ENCODE peak calls at places on chromosomes 2 and 18, in ten cellular contexts. One of them, this sample, is unnamed.

GRCh38 chr2:26720322-26721166 is 28.0 kb downstream of the KCNK3 start:
- DNase-seq in activated naive CD8-positive, alpha-beta T cell treated with anti-CD3 and anti-CD28 coated beads for 36 hours: no peak
- DNase-seq in Kasumi-1: no peak
- DNase-seq in HFFc6: peak
- DNase-seq in astrocyte of the hippocampus: peak
- DNase-seq in tibial artery: peak
- DNase-seq in NCI-H1436: no peak
- DNase-seq in progenitor cell of endocrine pancreas: no peak
- DNase-seq in brain microvascular endothelial cell: peak
- DNase-seq in body of pancreas: peak
- DNase-seq in this sample: no peak

GRCh38 chr2:44705356-44705755 is 236.1 kb upstream of the SIX3 start:
- DNase-seq in activated naive CD8-positive, alpha-beta T cell treated with anti-CD3 and anti-CD28 coated beads for 36 hours: no peak
- DNase-seq in Kasumi-1: no peak
- DNase-seq in HFFc6: no peak
- DNase-seq in astrocyte of the hippocampus: peak
- DNase-seq in tibial artery: no peak
- DNase-seq in NCI-H1436: peak
- DNase-seq in progenitor cell of endocrine pancreas: no peak
- DNase-seq in brain microvascular endothelial cell: no peak
- DNase-seq in body of pancreas: no peak
- DNase-seq in this sample: no peak

GRCh38 chr2:181106229-181106628 is 125.8 kb downstream of the UBE2E3 start:
- DNase-seq in activated naive CD8-positive, alpha-beta T cell treated with anti-CD3 and anti-CD28 coated beads for 36 hours: no peak
- DNase-seq in Kasumi-1: no peak
- DNase-seq in HFFc6: no peak
- DNase-seq in astrocyte of the hippocampus: peak
- DNase-seq in tibial artery: no peak
- DNase-seq in NCI-H1436: peak
- DNase-seq in progenitor cell of endocrine pancreas: no peak
- DNase-seq in brain microvascular endothelial cell: no peak
- DNase-seq in body of pancreas: no peak
- DNase-seq in this sample: no peak

GRCh38 chr2:219681301-219682290 is 54.2 kb downstream of the SLC4A3 start:
- DNase-seq in activated naive CD8-positive, alpha-beta T cell treated with anti-CD3 and anti-CD28 coated beads for 36 hours: no peak
- DNase-seq in Kasumi-1: no peak
- DNase-seq in HFFc6: peak
- DNase-seq in astrocyte of the hippocampus: peak
- DNase-seq in tibial artery: no peak
- DNase-seq in NCI-H1436: no peak
- DNase-seq in progenitor cell of endocrine pancreas: no peak
- DNase-seq in brain microvascular endothelial cell: no peak
- DNase-seq in body of pancreas: no peak
- DNase-seq in this sample: no peak

GRCh38 chr2:37307500-37307899 is 17.1 kb downstream of the PRKD3 start:
- DNase-seq in activated naive CD8-positive, alpha-beta T cell treated with anti-CD3 and anti-CD28 coated beads for 36 hours: no peak
- DNase-seq in Kasumi-1: no peak
- DNase-seq in HFFc6: no peak
- DNase-seq in astrocyte of the hippocampus: no peak
- DNase-seq in tibial artery: no peak
- DNase-seq in NCI-H1436: no peak
- DNase-seq in progenitor cell of endocrine pancreas: no peak
- DNase-seq in brain microvascular endothelial cell: no peak
- DNase-seq in body of pancreas: no peak
- DNase-seq in this sample: no peak

GRCh38 chr2:46963961-46964673 is 48.5 kb upstream of the MCFD2 start:
- DNase-seq in activated naive CD8-positive, alpha-beta T cell treated with anti-CD3 and anti-CD28 coated beads for 36 hours: no peak
- DNase-seq in Kasumi-1: no peak
- DNase-seq in HFFc6: peak
- DNase-seq in astrocyte of the hippocampus: no peak
- DNase-seq in tibial artery: no peak
- DNase-seq in NCI-H1436: no peak
- DNase-seq in progenitor cell of endocrine pancreas: no peak
- DNase-seq in brain microvascular endothelial cell: no peak
- DNase-seq in body of pancreas: no peak
- DNase-seq in this sample: no peak

GRCh38 chr18:3151379-3152264 is 68.1 kb downstream of the MYOM1 start:
- DNase-seq in activated naive CD8-positive, alpha-beta T cell treated with anti-CD3 and anti-CD28 coated beads for 36 hours: no peak
- DNase-seq in Kasumi-1: peak
- DNase-seq in HFFc6: peak
- DNase-seq in astrocyte of the hippocampus: peak
- DNase-seq in tibial artery: no peak
- DNase-seq in NCI-H1436: peak
- DNase-seq in progenitor cell of endocrine pancreas: no peak
- DNase-seq in brain microvascular endothelial cell: no peak
- DNase-seq in body of pancreas: no peak
- DNase-seq in this sample: no peak

GRCh38 chr2:95346236-95346737 is 49.1 kb downstream of the KCNIP3 start:
- DNase-seq in activated naive CD8-positive, alpha-beta T cell treated with anti-CD3 and anti-CD28 coated beads for 36 hours: no peak
- DNase-seq in Kasumi-1: no peak
- DNase-seq in HFFc6: peak
- DNase-seq in astrocyte of the hippocampus: peak
- DNase-seq in tibial artery: peak
- DNase-seq in NCI-H1436: no peak
- DNase-seq in progenitor cell of endocrine pancreas: no peak
- DNase-seq in brain microvascular endothelial cell: no peak
- DNase-seq in body of pancreas: peak
- DNase-seq in this sample: no peak

GRCh38 chr2:108910541-108911396 is 78.3 kb downstream of the EDAR start:
- DNase-seq in activated naive CD8-positive, alpha-beta T cell treated with anti-CD3 and anti-CD28 coated beads for 36 hours: no peak
- DNase-seq in Kasumi-1: no peak
- DNase-seq in HFFc6: no peak
- DNase-seq in astrocyte of the hippocampus: no peak
- DNase-seq in tibial artery: no peak
- DNase-seq in NCI-H1436: no peak
- DNase-seq in progenitor cell of endocrine pancreas: no peak
- DNase-seq in brain microvascular endothelial cell: no peak
- DNase-seq in body of pancreas: no peak
- DNase-seq in this sample: no peak

GRCh38 chr2:218726004-218726574 is 15.5 kb downstream of the TTLL4 start:
- DNase-seq in activated naive CD8-positive, alpha-beta T cell treated with anti-CD3 and anti-CD28 coated beads for 36 hours: no peak
- DNase-seq in Kasumi-1: no peak
- DNase-seq in HFFc6: no peak
- DNase-seq in astrocyte of the hippocampus: no peak
- DNase-seq in tibial artery: no peak
- DNase-seq in NCI-H1436: no peak
- DNase-seq in progenitor cell of endocrine pancreas: no peak
- DNase-seq in brain microvascular endothelial cell: no peak
- DNase-seq in body of pancreas: no peak
- DNase-seq in this sample: no peak

GRCh38 chr2:240398711-240399267 is 36.7 kb upstream of the GPC1 start:
- DNase-seq in activated naive CD8-positive, alpha-beta T cell treated with anti-CD3 and anti-CD28 coated beads for 36 hours: no peak
- DNase-seq in Kasumi-1: no peak
- DNase-seq in HFFc6: no peak
- DNase-seq in astrocyte of the hippocampus: no peak
- DNase-seq in tibial artery: peak
- DNase-seq in NCI-H1436: no peak
- DNase-seq in progenitor cell of endocrine pancreas: no peak
- DNase-seq in brain microvascular endothelial cell: no peak
- DNase-seq in body of pancreas: peak
- DNase-seq in this sample: no peak